ENCODE peak calls at places on chromosomes 16 and 17, in five cellular contexts. B is A549, M is IMR-90, L is K562, Y is H1. G is an unnamed sample.

GRCh38 chr17:38451030-38451839 is 23.0 kb downstream of the ARHGAP23 start:
- DNase-seq in B (no peak), M (peak; percentile 79), L (no peak), Y (peak; percentile 93), G (peak; percentile 50)

GRCh38 chr17:2700491-2701141 is 10.9 kb downstream of the CLUH start:
- DNase-seq in B (no peak), M (no peak), L (no peak), Y (no peak), G (no peak)

GRCh38 chr16:27368358-27368722 is 33.6 kb upstream of the IL21R start:
- DNase-seq in B (no peak), M (no peak), L (no peak), Y (no peak), G (no peak)

GRCh38 chr17:44878627-44879221 is 20.5 kb downstream of the EFTUD2 start:
- DNase-seq in B (peak; percentile 80), M (peak; percentile 38), L (no peak), Y (no peak), G (peak; percentile 37)

GRCh38 chr16:10613771-10614485 is 33.5 kb upstream of the EMP2 start:
- DNase-seq in B (no peak), M (no peak), L (no peak), Y (no peak), G (no peak)

GRCh38 chr16:53372942-53373871 is 61.1 kb upstream of the RBL2 start:
- DNase-seq in B (peak; percentile 32), M (no peak), L (peak; percentile 39), Y (peak; percentile 38), G (no peak)

GRCh38 chr17:79721993-79722671 is 8.6 kb upstream of the ENPP7 start:
- DNase-seq in B (peak; percentile 87), M (no peak), L (peak; percentile 47), Y (no peak), G (peak; percentile 64)

GRCh38 chr17:65856865-65857264 is 295.4 kb upstream of the AXIN2 start:
- DNase-seq in B (no peak), M (peak; percentile 22), L (no peak), Y (no peak), G (no peak)

GRCh38 chr17:17032131-17032692 is 10.0 kb upstream of the MPRIP start:
- DNase-seq in B (peak; percentile 78), M (peak; percentile 89), L (no peak), Y (no peak), G (peak; percentile 64)

GRCh38 chr17:31803494-31804213 is 55.4 kb downstream of the COPRS start:
- DNase-seq in B (no peak), M (peak; percentile 52), L (no peak), Y (no peak), G (peak; percentile 98)

GRCh38 chr17:55702150-55702549 is 20.5 kb downstream of the TMEM100 start:
- DNase-seq in B (no peak), M (no peak), L (no peak), Y (no peak), G (no peak)

GRCh38 chr17:42354956-42355843 is 33.0 kb downstream of the STAT3 start:
- DNase-seq in B (no peak), M (no peak), L (no peak), Y (no peak), G (no peak)
- TF ChIP-seq MAFK in B (no peak), M (no peak), L (no peak), Y (no peak), G (no peak)

GRCh38 chr16:67441289-67441753 is 10.4 kb downstream of the HSD11B2 start:
- DNase-seq in B (no peak), M (no peak), L (no peak), Y (no peak), G (no peak)
- TF ChIP-seq MAFK in B (no peak), M (no peak), L (no peak), Y (no peak), G (no peak)

DNA sequence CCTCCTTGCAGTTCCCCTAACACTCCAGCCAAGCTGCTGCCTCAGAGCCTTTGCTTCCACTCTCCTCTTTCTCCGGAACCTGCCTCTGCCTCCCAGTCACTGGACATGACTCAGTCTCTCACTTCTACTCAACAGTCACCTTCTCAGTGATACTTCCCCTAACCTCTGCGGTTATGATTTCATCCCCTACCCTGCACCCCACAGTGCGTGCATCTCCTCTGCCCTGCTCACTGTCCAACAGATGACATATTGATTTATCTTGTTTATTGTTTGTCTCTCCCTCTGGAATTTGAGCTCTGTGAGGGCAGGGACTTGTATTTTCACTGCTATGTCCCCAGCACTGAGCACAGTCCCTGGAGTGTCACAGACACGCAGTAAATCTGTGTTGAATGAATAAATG is 100.7 kb downstream of the CYLD start:
- DNase-seq in B (no peak), M (peak; percentile 5), L (no peak), Y (no peak), G (no peak)
- TF ChIP-seq MAFK in B (no peak), M (no peak), L (no peak), Y (no peak), G (no peak)

GRCh38 chr17:7556627-7557026 is 1.9 kb upstream of the TNFSF13 start:
- DNase-seq in B (no peak), M (no peak), L (no peak), Y (no peak), G (no peak)
- TF ChIP-seq MAFK in B (no peak), M (no peak), L (no peak), Y (no peak), G (no peak)

DNA sequence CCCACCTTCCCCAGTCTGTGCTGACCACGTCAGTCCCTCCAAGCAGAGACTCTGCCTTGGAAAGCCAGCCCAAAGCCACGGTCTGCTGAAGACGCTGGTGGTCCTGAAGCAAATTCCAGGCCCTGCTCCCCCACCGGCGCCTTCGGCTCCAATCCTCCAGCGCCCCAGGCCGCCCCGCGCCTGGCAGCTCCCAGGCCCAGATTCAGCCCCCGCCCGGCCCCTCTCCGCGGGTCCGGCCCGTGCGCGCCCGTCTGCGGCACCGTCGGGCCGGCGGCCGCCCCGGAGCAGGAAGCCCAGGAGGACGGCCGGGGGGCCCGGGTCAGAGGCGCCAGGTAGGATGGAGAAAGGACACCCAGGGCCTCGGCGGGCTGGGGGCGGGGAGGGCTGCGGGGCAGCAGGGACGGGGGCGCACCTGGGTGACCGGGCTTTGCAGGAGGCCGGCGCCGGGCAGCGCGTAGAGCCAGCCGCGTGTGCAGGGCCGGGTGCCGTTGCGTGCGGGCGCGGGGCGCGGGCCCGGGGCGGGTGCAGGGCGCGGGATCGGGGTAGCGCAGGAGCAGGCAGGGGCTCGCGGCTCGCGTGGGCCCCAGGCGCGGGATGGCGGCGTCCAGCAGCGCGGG is 621 bp upstream of the SLC22A31 start:
- DNase-seq in B (no peak), M (no peak), L (no peak), Y (no peak), G (no peak)
- TF ChIP-seq MAFK in B (no peak), M (no peak), L (no peak), Y (no peak), G (no peak)

DNA sequence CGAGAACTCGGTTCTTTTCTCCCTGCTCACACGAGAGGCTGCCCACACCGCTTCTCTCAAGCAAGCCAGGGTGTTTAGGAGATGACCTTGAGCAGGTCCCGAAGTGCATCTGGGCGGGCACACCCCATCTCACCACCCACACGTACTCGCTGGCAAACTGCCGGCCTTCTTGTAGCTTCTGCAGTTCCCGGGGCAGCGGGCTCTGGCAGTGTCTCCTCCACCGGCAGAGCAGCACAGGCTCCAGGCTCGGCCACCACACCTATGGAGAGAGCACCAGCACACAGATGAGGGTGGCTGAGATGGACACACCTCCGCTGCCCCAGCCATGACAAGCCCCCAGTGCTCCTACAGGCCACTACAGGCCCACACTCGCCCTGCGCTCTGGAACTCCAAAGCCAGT is 23.5 kb downstream of the ZNF276 start:
- DNase-seq in B (no peak), M (no peak), L (no peak), Y (no peak), G (no peak)
- TF ChIP-seq MAFK in B (no peak), M (no peak), L (no peak), Y (no peak), G (no peak)

GRCh38 chr17:61694095-61694494 is 103.1 kb upstream of the NACA2 start:
- DNase-seq in B (no peak), M (no peak), L (no peak), Y (no peak), G (no peak)
- TF ChIP-seq MAFK in B (no peak), M (no peak), L (no peak), Y (no peak), G (no peak)